ENCODE peak calls at places on chromosomes 16 and 17, in eight cellular contexts. J is dorsolateral prefrontal cortex; G is foreskin keratinocyte; R is pancreas; L is CD8-positive, alpha-beta T cell; V is left ventricle myocardium inferior; K is RWPE1; Z is fibroblast of the aortic adventitia. U is an unnamed sample.

GRCh38 chr17:50318551-50319310 is 27.2 kb upstream of the XYLT2 start:
- DNase-seq in J (no peak), G (peak), V (no peak), L (no peak), Z (no peak), K (peak), R (no peak), U (peak)

GRCh38 chr17:69567130-69567529 is 152.6 kb downstream of the MAP2K6 start:
- DNase-seq in V (no peak), L (no peak), G (no peak), Z (no peak), K (no peak), J (no peak), R (no peak), U (no peak)

GRCh38 chr17:78294776-78295175 is 63.3 kb downstream of the TMEM235 start:
- DNase-seq in K (peak), L (no peak), J (no peak), G (peak), R (no peak), V (no peak), Z (no peak), U (no peak)

GRCh38 chr17:62804822-62805221 is 3.3 kb downstream of the MARCHF10 start:
- DNase-seq in L (no peak), Z (no peak), G (no peak), R (no peak), V (no peak), J (no peak), K (peak), U (no peak)

GRCh38 chr17:50375858-50376538 is 3.0 kb downstream of the EME1 start:
- DNase-seq in L (no peak), K (no peak), R (no peak), G (no peak), V (no peak), Z (no peak), J (no peak), U (no peak)

GRCh38 chr17:46192484-46193245 is 564 bp downstream of the KANSL1 start:
- DNase-seq in J (peak), V (peak), Z (peak), K (peak), L (peak), G (no peak), R (peak), U (peak)

GRCh38 chr17:56441331-56441730 is 152.2 kb upstream of the NOG start:
- DNase-seq in G (peak), J (no peak), L (no peak), Z (peak), V (no peak), K (peak), R (no peak), U (no peak)

GRCh38 chr17:30858556-30859250 is 26.9 kb downstream of the ATAD5 start:
- DNase-seq in Z (peak), R (no peak), V (no peak), J (no peak), L (no peak), G (peak), K (no peak), U (no peak)

GRCh38 chr17:64448665-64449512 is at the start of gene MILR1:
- DNase-seq in L (no peak), Z (peak), J (no peak), G (peak), K (peak), V (no peak), R (peak), U (no peak)

GRCh38 chr17:17913695-17914332 is 58.4 kb downstream of the TOM1L2 start:
- DNase-seq in L (no peak), J (no peak), Z (peak), G (peak), R (peak), K (peak), V (peak), U (peak)

GRCh38 chr16:76665571-76666275 is 388.5 kb downstream of the CNTNAP4 start:
- DNase-seq in V (no peak), G (no peak), K (no peak), R (no peak), J (no peak), L (no peak), Z (no peak), U (no peak)
- TF ChIP-seq CTCF in V (peak), G (no peak), K (no peak), R (no peak), J (no peak), L (no peak), Z (peak), U (no peak)

GRCh38 chr16:165539-166374 is at the start of gene HBM:
- DNase-seq in J (no peak), G (no peak), L (no peak), V (no peak), R (no peak), K (no peak), Z (no peak), U (no peak)

GRCh38 chr16:166375-167116 is 768 bp downstream of the HBM start:
- DNase-seq in L (no peak), R (no peak), G (no peak), Z (no peak), V (no peak), K (no peak), J (no peak), U (no peak)

GRCh38 chr16:165218-165538 is 600 bp upstream of the HBM start:
- DNase-seq in Z (no peak), K (no peak), L (no peak), J (no peak), G (no peak), V (no peak), R (no peak), U (no peak)

GRCh38 chr16:167117-167462 is 1.3 kb downstream of the HBM start:
- DNase-seq in K (no peak), Z (no peak), V (no peak), J (no peak), L (no peak), G (no peak), R (no peak), U (no peak)

DNA sequence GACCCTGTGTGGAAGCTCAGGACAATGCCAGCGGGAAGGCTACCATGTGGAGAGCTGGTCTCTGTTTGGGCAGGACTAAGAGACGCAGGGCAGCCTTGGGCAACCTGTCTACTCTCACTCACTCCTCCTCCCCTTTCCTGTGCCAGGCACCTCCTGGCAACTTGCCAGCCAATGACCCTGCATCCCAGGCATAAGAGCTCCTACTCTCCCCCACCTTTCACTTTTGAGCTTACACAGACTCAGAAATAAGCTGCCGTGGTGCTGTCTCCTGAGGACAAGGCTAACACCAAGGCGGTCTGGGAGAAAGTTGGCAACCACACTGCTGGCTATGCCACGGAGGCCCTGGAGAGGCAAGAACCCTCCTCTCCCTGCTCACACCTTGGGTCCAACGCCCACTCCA is 2.6 kb downstream of the HBM start:
- DNase-seq in V (no peak), L (no peak), K (no peak), Z (no peak), J (no peak), G (no peak), R (no peak), U (no peak)
- TF ChIP-seq CTCF in V (no peak), L (no peak), K (no peak), Z (no peak), J (no peak), G (no peak), R (no peak), U (no peak)

GRCh38 chr16:88478889-88479794 is 26.1 kb downstream of the ZFPM1 start:
- DNase-seq in R (peak), J (no peak), L (no peak), V (no peak), G (no peak), Z (no peak), K (no peak), U (no peak)
- TF ChIP-seq CTCF in R (no peak), J (no peak), L (no peak), V (no peak), G (no peak), Z (no peak), K (no peak), U (peak)

DNA sequence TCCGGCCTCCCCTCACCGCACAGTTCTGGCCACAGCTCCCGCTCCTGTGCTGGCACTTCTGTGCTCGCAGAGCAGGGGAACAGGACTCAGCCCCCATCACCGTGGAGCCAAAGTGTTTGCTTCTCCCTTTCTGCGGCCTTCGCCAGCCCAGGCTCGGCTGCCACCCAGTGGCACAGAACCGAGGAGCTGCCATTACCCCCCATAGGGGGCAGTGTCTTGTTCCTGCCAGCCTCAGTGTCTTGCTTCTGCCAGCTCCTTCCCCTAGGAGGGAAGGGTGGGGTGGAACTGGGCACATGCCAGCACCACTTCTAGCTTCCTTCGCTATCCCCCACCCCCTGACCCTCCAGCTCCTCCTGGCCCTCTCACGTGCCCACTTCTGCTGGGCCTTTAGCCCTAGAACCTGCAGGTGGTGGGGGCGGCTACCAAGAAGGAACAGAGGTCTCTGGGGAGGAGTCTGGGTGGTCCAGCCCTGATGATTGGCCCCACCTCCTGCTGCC is 645 bp upstream of the ELMO3 start:
- DNase-seq in V (no peak), L (no peak), G (peak), Z (peak), R (no peak), K (peak), J (peak), U (no peak)
- TF ChIP-seq CTCF in V (peak), L (no peak), G (peak), Z (peak), R (peak), K (peak), J (peak), U (peak)